ENCODE peak calls at places on chromosomes 13 and 19, in seven cellular contexts. Q is stomach; L is effector memory CD4-positive, alpha-beta T cell; H is IMR-90; K is small intestine; C is AG04450; V is CD8-positive, alpha-beta memory T cell. S is an unnamed sample.

GRCh38 chr19:34269968-34270621 is 15.7 kb downstream of the GARRE1 start:
- DNase-seq in Q (peak; percentile 40), L (peak; percentile 71), H (peak; percentile 66), K (peak; percentile 39), C (no peak), V (peak; percentile 90), S (no peak)

GRCh38 chr13:28583661-28584091 is 75.3 kb upstream of the POMP start:
- DNase-seq in Q (no peak), L (no peak), H (peak; percentile 34), K (peak; percentile 23), C (no peak), V (no peak), S (no peak)

GRCh38 chr13:32159147-32159869 is 127.7 kb downstream of the FRY start:
- DNase-seq in Q (no peak), L (no peak), H (peak; percentile 45), K (no peak), C (no peak), V (no peak), S (no peak)

GRCh38 chr13:30112602-30113435 is 194.5 kb downstream of the KATNAL1 start:
- DNase-seq in Q (peak; percentile 85), L (peak; percentile 50), H (peak; percentile 85), K (peak; percentile 89), C (peak; percentile 66), V (peak; percentile 77), S (no peak)

GRCh38 chr13:111043575-111043982 is 71.5 kb upstream of the ARHGEF7 start:
- DNase-seq in Q (no peak), L (no peak), H (no peak), K (no peak), C (no peak), V (no peak), S (no peak)

GRCh38 chr19:8609210-8610040 is 1.1 kb downstream of the ADAMTS10 start:
- DNase-seq in Q (peak; percentile 30), L (no peak), H (peak; percentile 60), K (no peak), C (no peak), V (peak; percentile 25), S (no peak)

GRCh38 chr13:42594577-42595571 is 20.9 kb downstream of the TNFSF11 start:
- DNase-seq in Q (peak; percentile 50), L (no peak), H (peak; percentile 66), K (peak; percentile 54), C (peak; percentile 54), V (peak; percentile 14), S (no peak)

GRCh38 chr19:19040417-19040816 is 7.0 kb downstream of the ARMC6 start:
- DNase-seq in Q (peak; percentile 85), L (no peak), H (peak; percentile 91), K (no peak), C (peak; percentile 80), V (no peak), S (no peak)

GRCh38 chr19:5017235-5017634 is 48.3 kb downstream of the KDM4B start:
- DNase-seq in Q (no peak), L (no peak), H (no peak), K (no peak), C (no peak), V (no peak), S (no peak)

GRCh38 chr19:41945135-41945766 is 13.9 kb downstream of the RABAC1 start:
- DNase-seq in Q (peak; percentile 61), L (peak; percentile 90), H (no peak), K (peak; percentile 77), C (no peak), V (peak; percentile 95), S (no peak)

GRCh38 chr19:45090034-45090433 is 2.9 kb upstream of the PPP1R37 start:
- DNase-seq in Q (no peak), L (no peak), H (no peak), K (no peak), C (no peak), V (no peak), S (no peak)

GRCh38 chr19:40341601-40342482 is 6.4 kb downstream of the C19orf47 start:
- DNase-seq in Q (no peak), L (no peak), H (no peak), K (no peak), C (no peak), V (no peak), S (peak; percentile 28)

GRCh38 chr13:114070098-114070799 is 62.2 kb downstream of the RASA3 start:
- DNase-seq in Q (no peak), L (no peak), H (no peak), K (no peak), C (no peak), V (no peak), S (no peak)

GRCh38 chr13:67152123-67152522 is 78.0 kb downstream of the PCDH9 start:
- DNase-seq in Q (no peak), L (no peak), H (no peak), K (no peak), C (no peak), V (no peak), S (no peak)
- H3K27ac ChIP-seq in Q (no peak overlapping the region), L (no peak overlapping the region), H (no peak overlapping the region), K (no peak overlapping the region), C (no peak overlapping the region), V (no peak overlapping the region), S (no peak overlapping the region)

GRCh38 chr19:35746556-35746955 is 1.1 kb downstream of the PSENEN start:
- DNase-seq in Q (no peak), L (no peak), H (no peak), K (no peak), C (no peak), V (no peak), S (no peak)
- H3K27ac ChIP-seq in Q (peak overlapping the region; percentile 100), L (no peak overlapping the region), H (no peak overlapping the region), K (no peak overlapping the region), C (no peak overlapping the region), V (peak overlapping the region; percentile 100), S (no peak overlapping the region)

GRCh38 chr19:46785054-46785979 is 3.1 kb downstream of the SLC1A5 start:
- DNase-seq in Q (no peak), L (no peak), H (peak; percentile 38), K (no peak), C (no peak), V (no peak), S (no peak)

GRCh38 chr19:46784262-46785053 is 3.9 kb downstream of the SLC1A5 start:
- DNase-seq in Q (peak; percentile 84), L (peak; percentile 13), H (peak; percentile 95), K (peak; percentile 66), C (peak; percentile 86), V (no peak), S (no peak)

GRCh38 chr19:46783670-46784069 is 4.7 kb downstream of the SLC1A5 start:
- DNase-seq in Q (no peak), L (no peak), H (no peak), K (no peak), C (no peak), V (no peak), S (no peak)

GRCh38 chr19:46785980-46786235 is 2.5 kb downstream of the SLC1A5 start:
- DNase-seq in Q (no peak), L (no peak), H (no peak), K (no peak), C (no peak), V (no peak), S (no peak)

GRCh38 chr19:46782355-46783019 is 5.9 kb downstream of the SLC1A5 start:
- DNase-seq in Q (no peak), L (no peak), H (no peak), K (no peak), C (no peak), V (no peak), S (no peak)
- H3K27ac ChIP-seq in Q (no peak overlapping the region), L (no peak overlapping the region), H (peak overlapping the region; percentile 5), K (no peak overlapping the region), C (peak overlapping the region; percentile 39), V (peak overlapping the region; percentile 12), S (no peak overlapping the region)

GRCh38 chr19:38420935-38421334 is 5.1 kb downstream of the RASGRP4 start:
- DNase-seq in Q (no peak), L (no peak), H (no peak), K (no peak), C (no peak), V (no peak), S (no peak)
- H3K27ac ChIP-seq in Q (no peak overlapping the region), L (no peak overlapping the region), H (no peak overlapping the region), K (no peak overlapping the region), C (no peak overlapping the region), V (no peak overlapping the region), S (no peak overlapping the region)

DNA sequence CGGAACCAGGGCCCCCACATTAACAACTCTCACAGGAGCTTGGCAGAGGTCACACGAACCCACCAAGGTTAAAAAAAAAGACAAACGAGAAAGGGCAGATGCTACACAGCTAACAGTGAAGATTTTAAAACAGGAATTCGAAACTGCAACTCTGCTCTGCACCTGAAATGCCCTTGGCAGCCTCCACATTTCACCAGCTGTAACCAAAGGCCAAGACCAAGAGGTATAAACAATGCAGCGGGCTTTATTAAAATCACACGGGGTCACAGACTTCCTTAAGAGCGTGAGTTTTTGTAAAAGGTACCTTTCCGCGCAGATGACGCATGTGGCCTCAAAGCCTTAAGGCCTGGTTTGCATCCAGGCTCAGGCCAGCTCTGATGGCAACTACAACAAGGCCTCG is 88.2 kb downstream of the STK24 start:
- DNase-seq in Q (no peak), L (no peak), H (no peak), K (no peak), C (no peak), V (no peak), S (no peak)
- H3K27ac ChIP-seq in Q (no peak overlapping the region), L (peak overlapping the region; percentile 8), H (no peak overlapping the region), K (no peak overlapping the region), C (peak overlapping the region; percentile 11), V (no peak overlapping the region), S (no peak overlapping the region)

DNA sequence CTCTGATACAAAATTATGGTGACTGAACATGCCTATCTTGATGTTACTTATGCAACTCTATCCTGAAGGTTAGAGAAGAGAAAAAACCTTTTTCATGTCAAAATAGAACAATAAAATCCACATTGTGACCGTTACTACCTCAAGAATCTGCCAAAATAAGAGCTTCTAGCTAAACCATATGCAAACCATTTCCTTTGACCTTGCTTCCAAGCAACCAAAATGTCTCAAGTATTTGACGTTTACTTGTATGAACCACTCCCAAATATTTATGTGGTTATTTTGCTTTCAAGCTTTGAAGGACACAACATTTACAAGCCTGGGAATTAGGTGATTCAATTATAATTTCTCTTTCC is 13.9 kb downstream of the FOXO1 start:
- DNase-seq in Q (no peak), L (no peak), H (no peak), K (no peak), C (no peak), V (no peak), S (no peak)
- H3K27ac ChIP-seq in Q (no peak overlapping the region), L (no peak overlapping the region), H (no peak overlapping the region), K (no peak overlapping the region), C (no peak overlapping the region), V (no peak overlapping the region), S (no peak overlapping the region)

S was measured in caudate nucleus.